ENCODE peak calls at places on chromosomes 13 and 19, in four cellular contexts. One of them, this sample, is unnamed.

GRCh38 chr19:53991224-53992113 is at the start of gene CACNG6:
- DNase-seq in spleen: no peak
- DNase-seq in heart left ventricle: no peak
- DNase-seq in heart right ventricle: no peak
- DNase-seq in this sample: no peak

GRCh38 chr13:37647038-37647650 is 48.6 kb upstream of the POSTN start:
- DNase-seq in spleen: no peak
- DNase-seq in heart left ventricle: no peak
- DNase-seq in heart right ventricle: no peak
- DNase-seq in this sample: no peak

GRCh38 chr19:46489445-46490272 is 6.0 kb downstream of the PNMA8B start:
- DNase-seq in spleen: peak; percentile 78
- DNase-seq in heart left ventricle: peak; percentile 57
- DNase-seq in heart right ventricle: peak; percentile 45
- DNase-seq in this sample: peak; percentile 86

GRCh38 chr13:49791753-49792549 is 531 bp downstream of the KPNA3 start:
- DNase-seq in spleen: peak; percentile 94
- DNase-seq in heart left ventricle: peak; percentile 51
- DNase-seq in heart right ventricle: peak; percentile 31
- DNase-seq in this sample: peak; percentile 89

GRCh38 chr13:111663505-111663904 is 343.1 kb downstream of the TEX29 start:
- DNase-seq in spleen: no peak
- DNase-seq in heart left ventricle: peak; percentile 6
- DNase-seq in heart right ventricle: no peak
- DNase-seq in this sample: no peak

GRCh38 chr13:111211789-111212516 is 96.8 kb downstream of the ARHGEF7 start:
- DNase-seq in spleen: no peak
- DNase-seq in heart left ventricle: no peak
- DNase-seq in heart right ventricle: no peak
- DNase-seq in this sample: no peak

GRCh38 chr13:39783051-39783450 is 127.6 kb downstream of the COG6 start:
- DNase-seq in spleen: no peak
- DNase-seq in heart left ventricle: no peak
- DNase-seq in heart right ventricle: no peak
- DNase-seq in this sample: no peak

GRCh38 chr19:30153326-30154210 is 211.5 kb downstream of the URI1 start:
- DNase-seq in spleen: no peak
- DNase-seq in heart left ventricle: no peak
- DNase-seq in heart right ventricle: no peak
- DNase-seq in this sample: no peak

GRCh38 chr13:27353166-27353583 is 71.2 kb upstream of the GTF3A start:
- DNase-seq in spleen: no peak
- DNase-seq in heart left ventricle: no peak
- DNase-seq in heart right ventricle: no peak
- DNase-seq in this sample: no peak

GRCh38 chr13:113559061-113559460 is 25.5 kb upstream of the TFDP1 start:
- DNase-seq in spleen: peak; percentile 46
- DNase-seq in heart left ventricle: no peak
- DNase-seq in heart right ventricle: no peak
- DNase-seq in this sample: peak; percentile 8

GRCh38 chr19:3057275-3057714 is 5.0 kb downstream of the TLE5 start:
- DNase-seq in spleen: peak; percentile 90
- DNase-seq in heart left ventricle: peak; percentile 89
- DNase-seq in heart right ventricle: peak; percentile 86
- DNase-seq in this sample: peak; percentile 96

GRCh38 chr19:6067975-6068374 is 42.3 kb downstream of the RFX2 start:
- DNase-seq in spleen: no peak
- DNase-seq in heart left ventricle: peak; percentile 16
- DNase-seq in heart right ventricle: no peak
- DNase-seq in this sample: peak; percentile 15

GRCh38 chr19:10922638-10923014 is 5.8 kb downstream of the YIPF2 start:
- DNase-seq in spleen: no peak
- DNase-seq in heart left ventricle: no peak
- DNase-seq in heart right ventricle: no peak
- DNase-seq in this sample: no peak

GRCh38 chr13:101397742-101398141 is 18.6 kb downstream of the NALCN start:
- DNase-seq in spleen: no peak
- DNase-seq in heart left ventricle: no peak
- DNase-seq in heart right ventricle: no peak
- DNase-seq in this sample: no peak

GRCh38 chr19:31356587-31357314 is 7.5 kb upstream of the TSHZ3 start:
- DNase-seq in spleen: peak; percentile 86
- DNase-seq in heart left ventricle: peak; percentile 40
- DNase-seq in heart right ventricle: no peak
- DNase-seq in this sample: no peak

DNA sequence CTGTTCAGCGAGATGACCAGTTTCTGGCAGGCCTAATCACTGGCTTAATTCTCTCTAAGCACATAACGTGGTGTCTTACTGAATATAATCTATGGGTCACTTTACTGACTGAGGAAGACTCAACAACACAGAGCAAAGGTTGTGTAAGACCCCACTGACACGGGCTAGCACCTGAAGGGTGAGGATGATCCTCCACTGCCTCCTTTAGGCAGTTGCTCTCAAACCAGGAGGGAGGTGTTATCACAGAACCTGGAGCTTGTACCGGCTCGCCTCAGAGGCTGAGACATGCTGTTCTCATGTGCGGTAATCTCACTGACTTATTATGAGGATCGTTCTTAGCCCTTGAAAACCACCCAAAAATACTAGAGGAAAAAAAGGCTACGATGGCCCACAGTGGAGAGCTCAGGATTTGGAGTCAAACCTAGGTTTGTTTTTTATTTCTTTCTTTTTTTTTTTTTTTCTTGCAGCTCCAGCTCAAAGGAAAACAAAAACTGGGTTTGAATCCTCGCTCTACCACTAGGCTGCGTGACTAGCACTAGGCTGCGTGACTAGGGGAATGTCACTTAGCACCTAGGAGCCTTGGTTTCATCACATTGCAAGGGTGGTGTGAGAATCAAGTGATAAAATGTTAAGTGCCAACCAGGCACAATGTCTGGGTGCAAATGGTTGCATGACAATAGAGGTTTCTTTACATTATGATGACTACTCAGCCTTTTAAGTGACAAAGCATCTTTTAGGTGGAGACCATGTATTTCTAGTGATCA is 28.1 kb downstream of the RCBTB2 start:
- DNase-seq in spleen: no peak
- DNase-seq in heart left ventricle: no peak
- DNase-seq in heart right ventricle: no peak
- DNase-seq in this sample: no peak
- H3K4me1 ChIP-seq in spleen: peaks cover 44% of the 10 kb centered on the region
- H3K4me1 ChIP-seq in heart left ventricle: peaks cover 22% of the 10 kb centered on the region
- H3K4me1 ChIP-seq in heart right ventricle: peaks cover 39% of the 10 kb centered on the region
- H3K4me1 ChIP-seq in this sample: no peaks in the 10 kb centered on the region

DNA sequence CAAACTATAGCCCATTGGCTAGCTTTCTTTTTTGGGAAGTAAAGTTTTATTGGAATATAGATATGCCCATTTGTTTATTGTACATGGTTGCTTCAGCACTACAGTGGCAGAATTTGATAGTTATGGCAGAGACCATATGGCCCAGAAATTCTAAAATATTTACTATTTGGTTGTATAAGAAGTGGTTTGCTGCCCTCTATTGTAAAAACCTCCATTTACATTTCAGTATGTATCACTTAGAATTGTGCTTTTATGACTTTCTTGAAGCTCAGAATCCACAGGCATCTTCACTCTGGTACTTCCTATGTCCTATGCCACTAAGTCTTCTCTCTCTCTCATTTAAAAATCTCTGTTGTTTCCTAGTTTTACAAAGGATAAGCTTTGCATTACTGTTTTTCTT is 37.7 kb downstream of the DLEU7 start:
- DNase-seq in spleen: no peak
- DNase-seq in heart left ventricle: no peak
- DNase-seq in heart right ventricle: no peak
- DNase-seq in this sample: no peak
- TF ChIP-seq CTCF in spleen: no peak
- TF ChIP-seq CTCF in heart left ventricle: peak; percentile 26
- TF ChIP-seq CTCF in heart right ventricle: no peak
- TF ChIP-seq CTCF in this sample: no peak

GRCh38 chr13:64930636-64931035 is 2299.5 kb downstream of the PCDH9 start:
- DNase-seq in spleen: no peak
- DNase-seq in heart left ventricle: no peak
- DNase-seq in heart right ventricle: no peak
- DNase-seq in this sample: no peak
- H3K4me1 ChIP-seq in spleen: no peaks in the 10 kb centered on the region
- H3K4me1 ChIP-seq in heart left ventricle: no peaks in the 10 kb centered on the region
- H3K4me1 ChIP-seq in heart right ventricle: no peaks in the 10 kb centered on the region
- H3K4me1 ChIP-seq in this sample: no peaks in the 10 kb centered on the region

GRCh38 chr13:19959831-19960672 is 1.5 kb downstream of the ZMYM2 start:
- DNase-seq in spleen: peak; percentile 96
- DNase-seq in heart left ventricle: peak; percentile 82
- DNase-seq in heart right ventricle: peak; percentile 85
- DNase-seq in this sample: peak; percentile 94
- TF ChIP-seq CTCF in spleen: peak; percentile 92
- TF ChIP-seq CTCF in heart left ventricle: peak; percentile 79
- TF ChIP-seq CTCF in heart right ventricle: peak; percentile 87
- TF ChIP-seq CTCF in this sample: peak; percentile 85

GRCh38 chr19:33177417-33177976 is 16.6 kb upstream of the LRP3 start:
- DNase-seq in spleen: no peak
- DNase-seq in heart left ventricle: no peak
- DNase-seq in heart right ventricle: no peak
- DNase-seq in this sample: no peak

GRCh38 chr19:33175886-33176669 is 18.1 kb upstream of the LRP3 start:
- DNase-seq in spleen: peak; percentile 82
- DNase-seq in heart left ventricle: no peak
- DNase-seq in heart right ventricle: no peak
- DNase-seq in this sample: no peak

GRCh38 chr19:33174186-33174585 is 19.9 kb upstream of the LRP3 start:
- DNase-seq in spleen: peak; percentile 74
- DNase-seq in heart left ventricle: no peak
- DNase-seq in heart right ventricle: no peak
- DNase-seq in this sample: no peak

GRCh38 chr19:33175156-33175782 is 18.9 kb upstream of the LRP3 start:
- DNase-seq in spleen: peak; percentile 76
- DNase-seq in heart left ventricle: no peak
- DNase-seq in heart right ventricle: no peak
- DNase-seq in this sample: no peak

GRCh38 chr19:33176670-33177416 is 17.3 kb upstream of the LRP3 start:
- DNase-seq in spleen: peak; percentile 98
- DNase-seq in heart left ventricle: peak; percentile 94
- DNase-seq in heart right ventricle: peak; percentile 97
- DNase-seq in this sample: peak; percentile 99
- H3K4me1 ChIP-seq in spleen: peaks cover 44% of the 10 kb centered on the region
- H3K4me1 ChIP-seq in heart left ventricle: peaks cover 17% of the 10 kb centered on the region
- H3K4me1 ChIP-seq in heart right ventricle: peaks cover 46% of the 10 kb centered on the region
- H3K4me1 ChIP-seq in this sample: peaks cover 15% of the 10 kb centered on the region

GRCh38 chr19:12202250-12202649 is 39.4 kb downstream of the ZNF136 start:
- DNase-seq in spleen: peak; percentile 73
- DNase-seq in heart left ventricle: peak; percentile 24
- DNase-seq in heart right ventricle: peak; percentile 16
- DNase-seq in this sample: no peak
- TF ChIP-seq CTCF in spleen: peak; percentile 28
- TF ChIP-seq CTCF in heart left ventricle: peak; percentile 46
- TF ChIP-seq CTCF in heart right ventricle: no peak
- TF ChIP-seq CTCF in this sample: peak; percentile 17

GRCh38 chr19:35346193-35347052 is 1.3 kb upstream of the FFAR1 start:
- DNase-seq in spleen: peak; percentile 92
- DNase-seq in heart left ventricle: no peak
- DNase-seq in heart right ventricle: no peak
- DNase-seq in this sample: peak; percentile 69
- H3K4me1 ChIP-seq in spleen: peaks cover 59% of the 10 kb centered on the region
- H3K4me1 ChIP-seq in heart left ventricle: no peaks in the 10 kb centered on the region
- H3K4me1 ChIP-seq in heart right ventricle: no peaks in the 10 kb centered on the region
- H3K4me1 ChIP-seq in this sample: no peaks in the 10 kb centered on the region

DNA sequence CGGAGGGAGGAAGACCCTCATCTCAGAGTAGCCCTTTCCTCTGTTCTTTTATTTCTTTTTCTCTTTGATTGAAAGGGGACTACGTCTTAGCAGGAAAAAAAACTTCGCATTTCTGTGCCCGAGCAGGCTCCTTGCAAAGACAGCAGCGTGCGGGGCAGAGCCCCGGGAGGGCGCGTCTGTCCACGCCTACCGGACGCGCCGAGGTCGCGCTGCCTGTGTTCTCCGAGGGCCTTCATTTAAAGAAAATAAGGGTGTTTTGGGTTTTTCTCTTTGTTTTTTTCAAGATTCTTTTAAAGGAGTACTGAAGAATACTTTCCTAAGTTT is 29.2 kb downstream of the CERS1 start:
- DNase-seq in spleen: no peak
- DNase-seq in heart left ventricle: no peak
- DNase-seq in heart right ventricle: no peak
- DNase-seq in this sample: no peak
- TF ChIP-seq CTCF in spleen: no peak
- TF ChIP-seq CTCF in heart left ventricle: peak; percentile 39
- TF ChIP-seq CTCF in heart right ventricle: no peak
- TF ChIP-seq CTCF in this sample: no peak

GRCh38 chr19:38702278-38702677 is 42.0 kb downstream of the CAPN12 start:
- DNase-seq in spleen: no peak
- DNase-seq in heart left ventricle: no peak
- DNase-seq in heart right ventricle: no peak
- DNase-seq in this sample: no peak
- H3K4me1 ChIP-seq in spleen: peaks cover 88% of the 10 kb centered on the region
- H3K4me1 ChIP-seq in heart left ventricle: peaks cover 75% of the 10 kb centered on the region
- H3K4me1 ChIP-seq in heart right ventricle: peaks cover 96% of the 10 kb centered on the region
- H3K4me1 ChIP-seq in this sample: peaks cover 45% of the 10 kb centered on the region